ENCODE peak calls at places on chromosomes 3 and 15, in eight cellular contexts. M is stomach, V is H1, Y is testis, G is suprapubic skin, T is IMR-90, Q is adrenal gland, D is ovary. N is an unnamed sample.

GRCh38 chr15:39396979-39397615 is 183.8 kb upstream of the THBS1 start:
- DNase-seq in G (no peak), V (no peak), Q (peak; percentile 55), T (no peak), M (no peak), Y (no peak), D (no peak), N (no peak)

GRCh38 chr15:52483712-52484111 is 45.0 kb downstream of the MYO5A start:
- DNase-seq in T (peak; percentile 55), D (no peak), G (no peak), M (no peak), Y (no peak), V (no peak), Q (no peak), N (no peak)

GRCh38 chr3:144067059-144067458 is 95.4 kb downstream of the DIPK2A start:
- DNase-seq in Q (no peak), M (no peak), V (no peak), G (no peak), Y (no peak), T (no peak), D (no peak), N (no peak)

GRCh38 chr3:161957467-161957866 is 460.9 kb downstream of the OTOL1 start:
- DNase-seq in V (no peak), T (peak; percentile 19), M (no peak), Q (no peak), Y (no peak), G (no peak), D (no peak), N (no peak)

GRCh38 chr15:47565986-47566385 is 151.3 kb upstream of the SEMA6D start:
- DNase-seq in Q (no peak), D (no peak), G (no peak), T (no peak), Y (no peak), M (no peak), V (no peak), N (no peak)

GRCh38 chr15:50828610-50829206 is 63.2 kb upstream of the SPPL2A start:
- DNase-seq in Y (no peak), M (no peak), G (no peak), V (no peak), D (no peak), T (peak; percentile 86), Q (peak; percentile 60), N (no peak)

GRCh38 chr3:195106418-195106906 is 164.5 kb downstream of the XXYLT1 start:
- DNase-seq in Y (peak; percentile 76), T (peak; percentile 52), M (peak; percentile 70), D (peak; percentile 76), V (peak; percentile 90), G (peak; percentile 83), Q (peak; percentile 80), N (peak; percentile 61)

GRCh38 chr15:38354321-38354929 is 99.5 kb upstream of the FAM98B start:
- DNase-seq in D (peak; percentile 30), M (peak; percentile 56), V (peak; percentile 56), T (peak; percentile 75), G (peak; percentile 66), Q (peak; percentile 89), Y (peak; percentile 83), N (peak; percentile 58)

GRCh38 chr3:55678521-55679216 is 191.6 kb upstream of the WNT5A start:
- DNase-seq in Y (no peak), D (no peak), V (no peak), G (no peak), T (no peak), Q (peak; percentile 51), M (no peak), N (no peak)

GRCh38 chr3:71369733-71370391 is 213.7 kb downstream of the FOXP1 start:
- DNase-seq in Q (no peak), G (no peak), D (no peak), Y (no peak), M (no peak), T (peak; percentile 43), V (no peak), N (no peak)

GRCh38 chr3:52777127-52777958 is at the start of gene ITIH1:
- DNase-seq in G (no peak), V (no peak), D (no peak), M (peak; percentile 21), Q (peak; percentile 30), T (no peak), Y (no peak), N (no peak)

GRCh38 chr3:81568378-81568777 is 193.1 kb downstream of the GBE1 start:
- DNase-seq in D (no peak), Q (no peak), V (no peak), T (no peak), M (no peak), G (no peak), Y (no peak), N (no peak)

GRCh38 chr3:196941846-196942225 is 492 bp downstream of the NCBP2 start:
- DNase-seq in G (no peak), D (no peak), V (no peak), M (peak; percentile 44), T (peak; percentile 51), Y (peak; percentile 63), Q (peak; percentile 76), N (peak; percentile 43)

GRCh38 chr3:190854062-190854461 is 8.4 kb downstream of the GMNC start:
- DNase-seq in Y (no peak), G (no peak), D (no peak), Q (no peak), V (no peak), M (no peak), T (no peak), N (no peak)

GRCh38 chr3:124563376-124563775 is 166.9 kb upstream of the UMPS start:
- DNase-seq in M (peak; percentile 43), Q (peak; percentile 37), Y (no peak), V (no peak), T (peak; percentile 36), D (no peak), G (no peak), N (no peak)

DNA sequence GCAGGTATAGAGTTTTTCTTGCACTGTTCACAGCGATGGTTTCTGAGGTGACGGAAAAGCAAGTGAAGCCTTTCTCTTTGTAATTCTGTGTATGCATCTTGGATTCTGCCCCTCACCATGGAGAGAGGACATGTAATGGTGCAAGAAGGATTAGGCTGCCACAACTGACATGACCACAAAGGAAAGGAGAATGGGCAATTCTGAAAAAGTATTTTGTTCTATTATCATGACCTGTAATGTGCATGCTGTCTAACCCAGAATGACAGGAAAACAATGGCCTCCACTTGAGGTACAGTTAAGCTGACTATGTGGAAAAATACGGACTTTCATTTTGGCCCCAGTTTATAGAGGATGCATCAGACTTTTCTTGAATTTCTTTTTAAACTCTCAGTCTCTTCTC is 226.9 kb downstream of the IL5RA start:
- DNase-seq in D (no peak), G (no peak), Q (no peak), Y (no peak), T (no peak), M (no peak), V (no peak), N (no peak)
- TF ChIP-seq POLR2A in D (no peak), G (no peak), Q (no peak), Y (no peak), T (no peak), M (no peak), V (no peak), N (no peak)

GRCh38 chr15:73927476-73928240 is 1.4 kb downstream of the LOXL1 start:
- DNase-seq in V (peak; percentile 86), G (no peak), Y (peak; percentile 73), T (peak; percentile 51), D (peak; percentile 78), Q (no peak), M (peak; percentile 82), N (peak; percentile 75)
- TF ChIP-seq POLR2A in V (no peak), G (no peak), Y (no peak), T (peak; percentile 51), D (no peak), Q (no peak), M (no peak), N (peak; percentile 44)

GRCh38 chr3:11603628-11604027 is 40.1 kb downstream of the VGLL4 start:
- DNase-seq in D (peak; percentile 50), M (no peak), T (peak; percentile 97), V (no peak), G (peak; percentile 94), Q (no peak), Y (no peak), N (no peak)

GRCh38 chr3:11602441-11602840 is 41.3 kb downstream of the VGLL4 start:
- DNase-seq in M (no peak), Y (no peak), D (no peak), V (no peak), T (no peak), Q (no peak), G (no peak), N (no peak)

GRCh38 chr3:11602886-11603285 is 40.8 kb downstream of the VGLL4 start:
- DNase-seq in T (no peak), V (no peak), Y (no peak), G (no peak), M (no peak), D (no peak), Q (no peak), N (no peak)

GRCh38 chr3:11600501-11601282 is 43.0 kb downstream of the VGLL4 start:
- DNase-seq in Y (peak; percentile 82), G (peak; percentile 91), D (peak; percentile 72), M (peak; percentile 57), V (no peak), Q (peak; percentile 97), T (peak; percentile 100), N (no peak)

GRCh38 chr3:11601446-11602241 is 42.1 kb downstream of the VGLL4 start:
- DNase-seq in Q (no peak), Y (no peak), M (peak; percentile 60), T (peak; percentile 39), G (peak; percentile 85), D (no peak), V (no peak), N (no peak)
- TF ChIP-seq POLR2A in Q (no peak), Y (no peak), M (no peak), T (no peak), G (no peak), D (no peak), V (no peak), N (no peak)

GRCh38 chr3:150765949-150766720 is 3.2 kb upstream of the SIAH2 start:
- DNase-seq in D (no peak), G (no peak), V (no peak), T (peak; percentile 78), Q (no peak), M (no peak), Y (no peak), N (no peak)
- TF ChIP-seq POLR2A in D (no peak), G (no peak), V (no peak), T (no peak), Q (no peak), M (no peak), Y (no peak), N (no peak)